ENCODE peak calls at places on chromosomes 3 and 15, in nine cellular contexts. One of them, this sample, is unnamed.
A peak's percentile ranks its signal among the peaks of the same experiment; 100 is the strongest.

GRCh38 chr3:14120111-14120920 is 4.4 kb downstream of the CHCHD4 start:
- DNase-seq in stromal cell of bone marrow: no peak
- DNase-seq in RCC 7860: no peak
- DNase-seq in T follicular helper cell: no peak
- DNase-seq in GM13976: no peak
- DNase-seq in NCI-H1417: no peak
- DNase-seq in stimulated activated CD8-positive, alpha-beta memory T cell treated with anti-CD3 and anti-CD28 coated beads, Interleukin-12 subunit alpha, Interleukin-12 subunit beta, amount 100 ng/mL, for 4 hours: no peak
- DNase-seq in endothelial cell: no peak
- DNase-seq in NCI-H446 treated with DMSO at 0.1 percent for 48 hours: no peak
- DNase-seq in this sample: no peak

GRCh38 chr3:161323926-161324621 is 47.2 kb downstream of the SPTSSB start:
- DNase-seq in stromal cell of bone marrow: no peak
- DNase-seq in RCC 7860: no peak
- DNase-seq in T follicular helper cell: no peak
- DNase-seq in GM13976: no peak
- DNase-seq in NCI-H1417: no peak
- DNase-seq in stimulated activated CD8-positive, alpha-beta memory T cell treated with anti-CD3 and anti-CD28 coated beads, Interleukin-12 subunit alpha, Interleukin-12 subunit beta, amount 100 ng/mL, for 4 hours: no peak
- DNase-seq in endothelial cell: no peak
- DNase-seq in NCI-H446 treated with DMSO at 0.1 percent for 48 hours: no peak
- DNase-seq in this sample: no peak

GRCh38 chr15:74655424-74655823 is 39.8 kb downstream of the CLK3 start:
- DNase-seq in stromal cell of bone marrow: no peak
- DNase-seq in RCC 7860: no peak
- DNase-seq in T follicular helper cell: no peak
- DNase-seq in GM13976: no peak
- DNase-seq in NCI-H1417: no peak
- DNase-seq in stimulated activated CD8-positive, alpha-beta memory T cell treated with anti-CD3 and anti-CD28 coated beads, Interleukin-12 subunit alpha, Interleukin-12 subunit beta, amount 100 ng/mL, for 4 hours: no peak
- DNase-seq in endothelial cell: no peak
- DNase-seq in NCI-H446 treated with DMSO at 0.1 percent for 48 hours: no peak
- DNase-seq in this sample: no peak

GRCh38 chr3:155791190-155791589 is 14.9 kb downstream of the C3orf33 start:
- DNase-seq in stromal cell of bone marrow: no peak
- DNase-seq in RCC 7860: no peak
- DNase-seq in T follicular helper cell: no peak
- DNase-seq in GM13976: no peak
- DNase-seq in NCI-H1417: no peak
- DNase-seq in stimulated activated CD8-positive, alpha-beta memory T cell treated with anti-CD3 and anti-CD28 coated beads, Interleukin-12 subunit alpha, Interleukin-12 subunit beta, amount 100 ng/mL, for 4 hours: no peak
- DNase-seq in endothelial cell: no peak
- DNase-seq in NCI-H446 treated with DMSO at 0.1 percent for 48 hours: no peak
- DNase-seq in this sample: no peak

GRCh38 chr3:150069158-150069536 is 98.5 kb upstream of the PFN2 start:
- DNase-seq in stromal cell of bone marrow: no peak
- DNase-seq in RCC 7860: no peak
- DNase-seq in T follicular helper cell: no peak
- DNase-seq in GM13976: no peak
- DNase-seq in NCI-H1417: no peak
- DNase-seq in stimulated activated CD8-positive, alpha-beta memory T cell treated with anti-CD3 and anti-CD28 coated beads, Interleukin-12 subunit alpha, Interleukin-12 subunit beta, amount 100 ng/mL, for 4 hours: no peak
- DNase-seq in endothelial cell: no peak
- DNase-seq in NCI-H446 treated with DMSO at 0.1 percent for 48 hours: peak; percentile 73
- DNase-seq in this sample: peak; percentile 18

GRCh38 chr15:78034495-78035191 is 42.9 kb downstream of the TBC1D2B start:
- DNase-seq in stromal cell of bone marrow: no peak
- DNase-seq in RCC 7860: no peak
- DNase-seq in T follicular helper cell: peak; percentile 73
- DNase-seq in GM13976: peak; percentile 52
- DNase-seq in NCI-H1417: peak; percentile 43
- DNase-seq in stimulated activated CD8-positive, alpha-beta memory T cell treated with anti-CD3 and anti-CD28 coated beads, Interleukin-12 subunit alpha, Interleukin-12 subunit beta, amount 100 ng/mL, for 4 hours: peak; percentile 60
- DNase-seq in endothelial cell: no peak
- DNase-seq in NCI-H446 treated with DMSO at 0.1 percent for 48 hours: no peak
- DNase-seq in this sample: no peak

GRCh38 chr3:77147836-77148578 is 108.1 kb downstream of the ROBO2 start:
- DNase-seq in stromal cell of bone marrow: no peak
- DNase-seq in RCC 7860: no peak
- DNase-seq in T follicular helper cell: no peak
- DNase-seq in GM13976: no peak
- DNase-seq in NCI-H1417: no peak
- DNase-seq in stimulated activated CD8-positive, alpha-beta memory T cell treated with anti-CD3 and anti-CD28 coated beads, Interleukin-12 subunit alpha, Interleukin-12 subunit beta, amount 100 ng/mL, for 4 hours: no peak
- DNase-seq in endothelial cell: no peak
- DNase-seq in NCI-H446 treated with DMSO at 0.1 percent for 48 hours: peak; percentile 31
- DNase-seq in this sample: no peak

GRCh38 chr3:80355144-80355543 is 587.3 kb upstream of the ROBO1 start:
- DNase-seq in stromal cell of bone marrow: no peak
- DNase-seq in RCC 7860: no peak
- DNase-seq in T follicular helper cell: no peak
- DNase-seq in GM13976: no peak
- DNase-seq in NCI-H1417: no peak
- DNase-seq in stimulated activated CD8-positive, alpha-beta memory T cell treated with anti-CD3 and anti-CD28 coated beads, Interleukin-12 subunit alpha, Interleukin-12 subunit beta, amount 100 ng/mL, for 4 hours: no peak
- DNase-seq in endothelial cell: no peak
- DNase-seq in NCI-H446 treated with DMSO at 0.1 percent for 48 hours: no peak
- DNase-seq in this sample: no peak

GRCh38 chr15:66720206-66721010 is 18.4 kb downstream of the SMAD6 start:
- DNase-seq in stromal cell of bone marrow: peak; percentile 88
- DNase-seq in RCC 7860: peak; percentile 66
- DNase-seq in T follicular helper cell: no peak
- DNase-seq in GM13976: no peak
- DNase-seq in NCI-H1417: no peak
- DNase-seq in stimulated activated CD8-positive, alpha-beta memory T cell treated with anti-CD3 and anti-CD28 coated beads, Interleukin-12 subunit alpha, Interleukin-12 subunit beta, amount 100 ng/mL, for 4 hours: no peak
- DNase-seq in endothelial cell: no peak
- DNase-seq in NCI-H446 treated with DMSO at 0.1 percent for 48 hours: no peak
- DNase-seq in this sample: no peak

GRCh38 chr3:39284457-39284881 is 4.6 kb upstream of the CX3CR1 start:
- DNase-seq in stromal cell of bone marrow: peak; percentile 8
- DNase-seq in RCC 7860: no peak
- DNase-seq in T follicular helper cell: no peak
- DNase-seq in GM13976: no peak
- DNase-seq in NCI-H1417: no peak
- DNase-seq in stimulated activated CD8-positive, alpha-beta memory T cell treated with anti-CD3 and anti-CD28 coated beads, Interleukin-12 subunit alpha, Interleukin-12 subunit beta, amount 100 ng/mL, for 4 hours: no peak
- DNase-seq in endothelial cell: no peak
- DNase-seq in NCI-H446 treated with DMSO at 0.1 percent for 48 hours: no peak
- DNase-seq in this sample: no peak

GRCh38 chr3:122902326-122902725 is 107.5 kb downstream of the SLC49A4 start:
- DNase-seq in stromal cell of bone marrow: no peak
- DNase-seq in RCC 7860: peak; percentile 46
- DNase-seq in T follicular helper cell: no peak
- DNase-seq in GM13976: no peak
- DNase-seq in NCI-H1417: no peak
- DNase-seq in stimulated activated CD8-positive, alpha-beta memory T cell treated with anti-CD3 and anti-CD28 coated beads, Interleukin-12 subunit alpha, Interleukin-12 subunit beta, amount 100 ng/mL, for 4 hours: no peak
- DNase-seq in endothelial cell: no peak
- DNase-seq in NCI-H446 treated with DMSO at 0.1 percent for 48 hours: no peak
- DNase-seq in this sample: peak; percentile 13

GRCh38 chr3:159451482-159451881 is 537.2 kb upstream of the IL12A start:
- DNase-seq in stromal cell of bone marrow: no peak
- DNase-seq in RCC 7860: no peak
- DNase-seq in T follicular helper cell: no peak
- DNase-seq in GM13976: no peak
- DNase-seq in NCI-H1417: no peak
- DNase-seq in stimulated activated CD8-positive, alpha-beta memory T cell treated with anti-CD3 and anti-CD28 coated beads, Interleukin-12 subunit alpha, Interleukin-12 subunit beta, amount 100 ng/mL, for 4 hours: no peak
- DNase-seq in endothelial cell: no peak
- DNase-seq in NCI-H446 treated with DMSO at 0.1 percent for 48 hours: no peak
- DNase-seq in this sample: no peak

GRCh38 chr3:37024092-37024491 is 30.8 kb downstream of the MLH1 start:
- DNase-seq in stromal cell of bone marrow: peak; percentile 5
- DNase-seq in RCC 7860: peak; percentile 8
- DNase-seq in T follicular helper cell: no peak
- DNase-seq in GM13976: peak; percentile 26
- DNase-seq in NCI-H1417: no peak
- DNase-seq in stimulated activated CD8-positive, alpha-beta memory T cell treated with anti-CD3 and anti-CD28 coated beads, Interleukin-12 subunit alpha, Interleukin-12 subunit beta, amount 100 ng/mL, for 4 hours: no peak
- DNase-seq in endothelial cell: no peak
- DNase-seq in NCI-H446 treated with DMSO at 0.1 percent for 48 hours: no peak
- DNase-seq in this sample: no peak

GRCh38 chr3:101829066-101829830 is 20.1 kb upstream of the NFKBIZ start:
- DNase-seq in stromal cell of bone marrow: peak; percentile 60
- DNase-seq in RCC 7860: peak; percentile 68
- DNase-seq in T follicular helper cell: peak; percentile 20
- DNase-seq in GM13976: no peak
- DNase-seq in NCI-H1417: no peak
- DNase-seq in stimulated activated CD8-positive, alpha-beta memory T cell treated with anti-CD3 and anti-CD28 coated beads, Interleukin-12 subunit alpha, Interleukin-12 subunit beta, amount 100 ng/mL, for 4 hours: no peak
- DNase-seq in endothelial cell: no peak
- DNase-seq in NCI-H446 treated with DMSO at 0.1 percent for 48 hours: no peak
- DNase-seq in this sample: no peak

GRCh38 chr3:27195059-27195458 is 174.1 kb downstream of the NEK10 start:
- DNase-seq in stromal cell of bone marrow: no peak
- DNase-seq in RCC 7860: no peak
- DNase-seq in T follicular helper cell: no peak
- DNase-seq in GM13976: no peak
- DNase-seq in NCI-H1417: no peak
- DNase-seq in stimulated activated CD8-positive, alpha-beta memory T cell treated with anti-CD3 and anti-CD28 coated beads, Interleukin-12 subunit alpha, Interleukin-12 subunit beta, amount 100 ng/mL, for 4 hours: no peak
- DNase-seq in endothelial cell: no peak
- DNase-seq in NCI-H446 treated with DMSO at 0.1 percent for 48 hours: no peak
- DNase-seq in this sample: no peak

GRCh38 chr3:60497922-60498321 is 753.3 kb downstream of the FHIT start:
- DNase-seq in stromal cell of bone marrow: no peak
- DNase-seq in RCC 7860: no peak
- DNase-seq in T follicular helper cell: no peak
- DNase-seq in GM13976: no peak
- DNase-seq in NCI-H1417: no peak
- DNase-seq in stimulated activated CD8-positive, alpha-beta memory T cell treated with anti-CD3 and anti-CD28 coated beads, Interleukin-12 subunit alpha, Interleukin-12 subunit beta, amount 100 ng/mL, for 4 hours: no peak
- DNase-seq in endothelial cell: no peak
- DNase-seq in NCI-H446 treated with DMSO at 0.1 percent for 48 hours: peak; percentile 7
- DNase-seq in this sample: no peak

GRCh38 chr3:156102267-156102912 is 18.0 kb upstream of the KCNAB1 start:
- DNase-seq in stromal cell of bone marrow: no peak
- DNase-seq in RCC 7860: no peak
- DNase-seq in T follicular helper cell: no peak
- DNase-seq in GM13976: no peak
- DNase-seq in NCI-H1417: no peak
- DNase-seq in stimulated activated CD8-positive, alpha-beta memory T cell treated with anti-CD3 and anti-CD28 coated beads, Interleukin-12 subunit alpha, Interleukin-12 subunit beta, amount 100 ng/mL, for 4 hours: no peak
- DNase-seq in endothelial cell: no peak
- DNase-seq in NCI-H446 treated with DMSO at 0.1 percent for 48 hours: no peak
- DNase-seq in this sample: no peak

GRCh38 chr3:8509961-8510360 is 8.3 kb downstream of the LMCD1 start:
- DNase-seq in stromal cell of bone marrow: peak; percentile 67
- DNase-seq in RCC 7860: peak; percentile 97
- DNase-seq in T follicular helper cell: no peak
- DNase-seq in GM13976: no peak
- DNase-seq in NCI-H1417: no peak
- DNase-seq in stimulated activated CD8-positive, alpha-beta memory T cell treated with anti-CD3 and anti-CD28 coated beads, Interleukin-12 subunit alpha, Interleukin-12 subunit beta, amount 100 ng/mL, for 4 hours: no peak
- DNase-seq in endothelial cell: no peak
- DNase-seq in NCI-H446 treated with DMSO at 0.1 percent for 48 hours: no peak
- DNase-seq in this sample: no peak

GRCh38 chr15:39269352-39269751 is 311.5 kb upstream of the THBS1 start:
- DNase-seq in stromal cell of bone marrow: no peak
- DNase-seq in RCC 7860: no peak
- DNase-seq in T follicular helper cell: no peak
- DNase-seq in GM13976: no peak
- DNase-seq in NCI-H1417: no peak
- DNase-seq in stimulated activated CD8-positive, alpha-beta memory T cell treated with anti-CD3 and anti-CD28 coated beads, Interleukin-12 subunit alpha, Interleukin-12 subunit beta, amount 100 ng/mL, for 4 hours: no peak
- DNase-seq in endothelial cell: no peak
- DNase-seq in NCI-H446 treated with DMSO at 0.1 percent for 48 hours: no peak
- DNase-seq in this sample: no peak

GRCh38 chr15:39242345-39242744 is 338.5 kb upstream of the THBS1 start:
- DNase-seq in stromal cell of bone marrow: peak; percentile 67
- DNase-seq in RCC 7860: peak; percentile 84
- DNase-seq in T follicular helper cell: no peak
- DNase-seq in GM13976: no peak
- DNase-seq in NCI-H1417: no peak
- DNase-seq in stimulated activated CD8-positive, alpha-beta memory T cell treated with anti-CD3 and anti-CD28 coated beads, Interleukin-12 subunit alpha, Interleukin-12 subunit beta, amount 100 ng/mL, for 4 hours: no peak
- DNase-seq in endothelial cell: no peak
- DNase-seq in NCI-H446 treated with DMSO at 0.1 percent for 48 hours: no peak
- DNase-seq in this sample: no peak